ENCODE peak calls at places on chromosome 15, in six cellular contexts. N is activated gamma-delta T cell treated with Interleukin-2 at 50 U/mL for 16 hours; T is astrocyte of the hippocampus; D is fibroblast of the conjunctiva; S is GM23248; B is stimulated activated CD4-positive, alpha-beta T cell treated with anti-CD3 and anti-CD28 coated beads, TNF-alpha, amount 100 ng/mL, for 4 hours. Y is an unnamed sample.

GRCh38 chr15:92906563-92907081 is 6.5 kb downstream of the CHD2 start:
- DNase-seq in S (peak; percentile 72), N (peak; percentile 32), D (no peak), B (peak; percentile 22), T (peak; percentile 53), Y (peak; percentile 51)

GRCh38 chr15:82966671-82967071 is 14.2 kb upstream of the HOMER2 start:
- DNase-seq in T (no peak), S (no peak), B (no peak), D (no peak), N (no peak), Y (no peak)

GRCh38 chr15:101613130-101614000 is 38.8 kb downstream of the TM2D3 start:
- DNase-seq in T (peak; percentile 51), N (no peak), D (peak; percentile 8), S (peak; percentile 15), B (no peak), Y (peak; percentile 73)

GRCh38 chr15:71957026-71957425 is 146.7 kb downstream of the NR2E3 start:
- DNase-seq in S (no peak), T (no peak), N (no peak), B (no peak), D (no peak), Y (no peak)

GRCh38 chr15:41695750-41696436 is 35.7 kb downstream of the MGA start:
- DNase-seq in N (peak; percentile 38), S (peak; percentile 12), D (peak; percentile 27), B (no peak), T (peak; percentile 22), Y (peak; percentile 69)

GRCh38 chr15:45037936-45038335 is 14.9 kb downstream of the SORD start:
- DNase-seq in S (no peak), D (no peak), T (no peak), B (no peak), N (no peak), Y (no peak)

GRCh38 chr15:32657198-32657886 is 15.8 kb downstream of the SCG5 start:
- DNase-seq in T (no peak), B (no peak), N (no peak), S (no peak), D (no peak), Y (no peak)

GRCh38 chr15:74053941-74054529 is 28.3 kb downstream of the GOLGA6A start:
- DNase-seq in N (peak; percentile 48), B (peak; percentile 48), S (peak; percentile 85), T (peak; percentile 77), D (peak; percentile 87), Y (peak; percentile 71)

GRCh38 chr15:82043726-82044372 is 2.0 kb downstream of the MEX3B start:
- DNase-seq in B (no peak), D (no peak), S (peak; percentile 75), N (no peak), T (peak; percentile 43), Y (no peak)

GRCh38 chr15:100642217-100642949 is 40.0 kb downstream of the ASB7 start:
- DNase-seq in T (no peak), S (no peak), B (no peak), D (no peak), N (no peak), Y (no peak)

GRCh38 chr15:51672100-51672731 is 9.1 kb upstream of the SCG3 start:
- DNase-seq in S (no peak), N (no peak), T (no peak), D (no peak), B (no peak), Y (no peak)

GRCh38 chr15:81256916-81257315 is 60.2 kb downstream of the IL16 start:
- DNase-seq in N (no peak), D (peak; percentile 59), T (peak; percentile 57), S (peak; percentile 75), B (no peak), Y (peak; percentile 67)

GRCh38 chr15:52528465-52529288 is at the start of gene MYO5A:
- DNase-seq in B (peak; percentile 67), D (peak; percentile 32), S (peak; percentile 91), T (peak; percentile 92), N (peak; percentile 76), Y (peak; percentile 84)

GRCh38 chr15:89197503-89197971 is 23.8 kb downstream of the RLBP1 start:
- DNase-seq in N (no peak), S (no peak), T (peak; percentile 76), D (no peak), B (no peak), Y (peak; percentile 59)

GRCh38 chr15:71691700-71692417 is 118.5 kb upstream of the NR2E3 start:
- DNase-seq in N (no peak), S (peak; percentile 84), D (peak; percentile 76), T (peak; percentile 96), B (no peak), Y (peak; percentile 96)

GRCh38 chr15:95972136-95972553 is 358.4 kb upstream of the NR2F2 start:
- DNase-seq in D (peak; percentile 14), T (peak; percentile 29), N (no peak), B (no peak), S (peak; percentile 90), Y (peak; percentile 41)

GRCh38 chr15:74179983-74180688 is 6.6 kb downstream of the ISLR start:
- DNase-seq in D (no peak), S (peak; percentile 94), N (no peak), T (peak; percentile 74), B (no peak), Y (peak; percentile 91)

GRCh38 chr15:70486451-70487379 is 276.6 kb downstream of the UACA start:
- DNase-seq in D (peak; percentile 85), T (peak; percentile 79), B (no peak), S (peak; percentile 95), N (peak; percentile 64), Y (peak; percentile 99)

GRCh38 chr15:36278219-36278618 is 301.2 kb upstream of the CDIN1 start:
- DNase-seq in S (peak; percentile 14), T (peak; percentile 4), B (no peak), N (no peak), D (peak; percentile 14), Y (peak; percentile 89)

GRCh38 chr15:55791576-55792400 is 48.8 kb upstream of the PRTG start:
- DNase-seq in T (peak; percentile 87), S (peak; percentile 80), N (no peak), D (no peak), B (no peak), Y (peak; percentile 83)

GRCh38 chr15:64647367-64647766 is 128.0 kb downstream of the RBPMS2 start:
- DNase-seq in T (no peak), B (no peak), S (no peak), D (no peak), N (no peak), Y (no peak)

GRCh38 chr15:31606942-31607497 is 280.4 kb downstream of the KLF13 start:
- DNase-seq in B (no peak), S (peak; percentile 30), T (no peak), D (no peak), N (no peak), Y (no peak)

GRCh38 chr15:77035999-77036471 is 34.9 kb downstream of the TSPAN3 start:
- DNase-seq in N (no peak), T (no peak), D (no peak), S (no peak), B (no peak), Y (no peak)

GRCh38 chr15:55799287-55800212 is 56.6 kb upstream of the PRTG start:
- DNase-seq in B (no peak), T (peak; percentile 82), S (peak; percentile 66), D (no peak), N (peak; percentile 4), Y (peak; percentile 73)

GRCh38 chr15:46441294-46442062 is 806.6 kb downstream of the SQOR start:
- DNase-seq in D (no peak), T (peak; percentile 1), S (peak; percentile 64), N (no peak), B (no peak), Y (peak; percentile 11)

GRCh38 chr15:34609658-34610057 is 26.2 kb upstream of the GOLGA8B start:
- DNase-seq in T (no peak), N (no peak), S (no peak), B (no peak), D (no peak), Y (no peak)

GRCh38 chr15:78050441-78050809 is 27.1 kb downstream of the TBC1D2B start:
- DNase-seq in D (no peak), B (no peak), T (peak; percentile 41), S (peak; percentile 51), N (no peak), Y (no peak)

GRCh38 chr15:94857466-94857865 is 626.1 kb downstream of the MCTP2 start:
- DNase-seq in N (no peak), S (no peak), B (no peak), T (no peak), D (no peak), Y (no peak)

GRCh38 chr15:31402511-31403056 is 75.9 kb downstream of the KLF13 start:
- DNase-seq in B (no peak), T (no peak), D (peak; percentile 49), S (peak; percentile 60), N (no peak), Y (no peak)

GRCh38 chr15:83164409-83165404 is 42.9 kb downstream of the HDGFL3 start:
- DNase-seq in T (peak; percentile 11), B (no peak), D (no peak), N (no peak), S (peak; percentile 44), Y (peak; percentile 8)

GRCh38 chr15:58139631-58140522 is 1.7 kb downstream of the AQP9 start:
- DNase-seq in B (no peak), T (no peak), S (peak; percentile 79), N (no peak), D (no peak), Y (no peak)

GRCh38 chr15:79970921-79971434 is at the start of gene BCL2A1:
- DNase-seq in B (peak; percentile 52), S (peak; percentile 97), D (peak; percentile 36), T (peak; percentile 36), N (peak; percentile 32), Y (peak; percentile 72)

GRCh38 chr15:98650871-98651481 is 2.6 kb downstream of the IGF1R start:
- DNase-seq in N (no peak), D (no peak), S (peak; percentile 73), B (peak; percentile 32), T (peak; percentile 65), Y (no peak)

GRCh38 chr15:71082803-71083202 is 32.5 kb upstream of the THSD4 start:
- DNase-seq in N (no peak), D (no peak), B (no peak), S (peak; percentile 39), T (no peak), Y (no peak)

GRCh38 chr15:98823012-98823458 is 174.7 kb downstream of the IGF1R start:
- DNase-seq in B (no peak), D (peak; percentile 75), S (peak; percentile 86), N (no peak), T (peak; percentile 90), Y (peak; percentile 67)

Y was measured in RPMI7951.